ENCODE peak calls at places on chromosomes 12 and 14, in five cellular contexts. X is neural progenitor cell, F is pancreas, G is heart right ventricle, Q is tibial artery. Z is an unnamed sample.

GRCh38 chr12:30631710-30632109 is 64.0 kb downstream of the IPO8 start:
- DNase-seq in X (no peak), F (no peak), G (no peak), Q (no peak), Z (no peak)

GRCh38 chr12:126879820-126880219 is 1387.2 kb upstream of the TMEM132C start:
- DNase-seq in X (no peak), F (no peak), G (no peak), Q (no peak), Z (no peak)

GRCh38 chr14:33307691-33308369 is 369.2 kb downstream of the NPAS3 start:
- DNase-seq in X (peak), F (no peak), G (peak), Q (peak), Z (no peak)

GRCh38 chr12:109264095-109264942 is 44.8 kb downstream of the FOXN4 start:
- DNase-seq in X (peak), F (peak), G (peak), Q (no peak), Z (peak)

GRCh38 chr14:105395538-105395854 is 2.8 kb upstream of the TEX22 start:
- DNase-seq in X (no peak), F (peak), G (no peak), Q (no peak), Z (no peak)

GRCh38 chr14:30179381-30180130 is 251.9 kb upstream of the PRKD1 start:
- DNase-seq in X (no peak), F (no peak), G (no peak), Q (no peak), Z (no peak)

GRCh38 chr12:72207756-72208155 is 64.4 kb upstream of the TRHDE start:
- DNase-seq in X (no peak), F (no peak), G (no peak), Q (no peak), Z (no peak)

GRCh38 chr12:6956332-6956727 is 5.2 kb downstream of the PTPN6 start:
- DNase-seq in X (no peak), F (no peak), G (no peak), Q (no peak), Z (no peak)

GRCh38 chr12:12992418-12993175 is 7.5 kb downstream of the HEBP1 start:
- DNase-seq in X (no peak), F (no peak), G (peak), Q (peak), Z (peak)

GRCh38 chr14:89702151-89702936 is 252.2 kb downstream of the EFCAB11 start:
- DNase-seq in X (no peak), F (no peak), G (peak), Q (no peak), Z (no peak)

GRCh38 chr12:130506844-130507243 is 169.2 kb downstream of the PIWIL1 start:
- DNase-seq in X (no peak), F (no peak), G (no peak), Q (no peak), Z (no peak)

GRCh38 chr12:3083241-3083921 is 6.2 kb downstream of the TSPAN9 start:
- DNase-seq in X (no peak), F (no peak), G (no peak), Q (no peak), Z (no peak)
- H3K4me3 ChIP-seq in X (no peak), F (no peak), G (no peak), Q (no peak), Z (no peak)

GRCh38 chr12:116691205-116691604 is 46.7 kb downstream of the SPRING1 start:
- DNase-seq in X (no peak), F (no peak), G (no peak), Q (no peak), Z (no peak)

GRCh38 chr12:116684891-116685290 is 53.0 kb downstream of the SPRING1 start:
- DNase-seq in X (no peak), F (no peak), G (no peak), Q (no peak), Z (no peak)

GRCh38 chr12:116690016-116690709 is 47.7 kb downstream of the SPRING1 start:
- DNase-seq in X (peak), F (no peak), G (no peak), Q (no peak), Z (no peak)

GRCh38 chr12:116689586-116689985 is 48.3 kb downstream of the SPRING1 start:
- DNase-seq in X (no peak), F (no peak), G (no peak), Q (no peak), Z (no peak)

GRCh38 chr12:116687888-116688287 is 50.0 kb downstream of the SPRING1 start:
- DNase-seq in X (peak), F (no peak), G (peak), Q (peak), Z (no peak)
- TF ChIP-seq CTCF in X (peak), F (peak), G (peak), Q (peak), Z (peak)

GRCh38 chr12:92134638-92135274 is 10.9 kb downstream of the BTG1 start:
- DNase-seq in X (no peak), F (no peak), G (no peak), Q (no peak), Z (no peak)
- H3K4me3 ChIP-seq in X (no peak), F (no peak), G (no peak), Q (peak), Z (no peak)

GRCh38 chr12:110907583-110907982 is 12.8 kb downstream of the MYL2 start:
- DNase-seq in X (no peak), F (no peak), G (no peak), Q (no peak), Z (no peak)

GRCh38 chr12:110908377-110909136 is 11.8 kb downstream of the MYL2 start:
- DNase-seq in X (no peak), F (no peak), G (no peak), Q (no peak), Z (no peak)

GRCh38 chr12:110906985-110907384 is 13.4 kb downstream of the MYL2 start:
- DNase-seq in X (no peak), F (no peak), G (no peak), Q (no peak), Z (no peak)

GRCh38 chr12:110906516-110906915 is 13.9 kb downstream of the MYL2 start:
- DNase-seq in X (no peak), F (no peak), G (no peak), Q (no peak), Z (no peak)

DNA sequence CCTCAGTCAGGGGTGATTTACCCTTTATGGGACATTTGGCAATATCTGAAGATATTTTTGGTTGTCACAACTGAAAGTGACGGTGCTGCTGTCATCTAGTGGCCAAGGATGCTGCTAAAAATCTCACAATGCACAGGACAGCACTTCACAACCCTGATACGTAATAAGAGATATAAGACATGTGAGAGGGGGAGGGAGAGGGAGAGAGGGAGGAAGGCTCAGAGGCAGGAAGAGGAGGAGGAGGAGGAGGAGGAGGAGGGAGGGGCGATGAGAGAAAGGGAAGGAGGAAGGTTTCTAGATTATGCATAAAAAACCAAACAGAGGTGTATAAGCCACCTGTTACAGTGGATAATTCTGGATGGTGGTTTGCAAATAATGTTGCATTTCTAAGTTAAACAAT is 14.3 kb downstream of the MYL2 start:
- DNase-seq in X (no peak), F (no peak), G (no peak), Q (no peak), Z (no peak)
- TF ChIP-seq CTCF in X (no peak), F (no peak), G (no peak), Q (no peak), Z (no peak)

GRCh38 chr12:48004941-48005749 is 869 bp upstream of the COL2A1 start:
- DNase-seq in X (peak), F (peak), G (no peak), Q (no peak), Z (no peak)
- H3K4me3 ChIP-seq in X (peak), F (no peak), G (peak), Q (peak), Z (no peak)

GRCh38 chr14:102046337-102047278 is 40.2 kb downstream of the HSP90AA1 start:
- DNase-seq in X (peak), F (peak), G (peak), Q (peak), Z (peak)
- TF ChIP-seq CTCF in X (peak), F (peak), G (peak), Q (peak), Z (peak)

DNA sequence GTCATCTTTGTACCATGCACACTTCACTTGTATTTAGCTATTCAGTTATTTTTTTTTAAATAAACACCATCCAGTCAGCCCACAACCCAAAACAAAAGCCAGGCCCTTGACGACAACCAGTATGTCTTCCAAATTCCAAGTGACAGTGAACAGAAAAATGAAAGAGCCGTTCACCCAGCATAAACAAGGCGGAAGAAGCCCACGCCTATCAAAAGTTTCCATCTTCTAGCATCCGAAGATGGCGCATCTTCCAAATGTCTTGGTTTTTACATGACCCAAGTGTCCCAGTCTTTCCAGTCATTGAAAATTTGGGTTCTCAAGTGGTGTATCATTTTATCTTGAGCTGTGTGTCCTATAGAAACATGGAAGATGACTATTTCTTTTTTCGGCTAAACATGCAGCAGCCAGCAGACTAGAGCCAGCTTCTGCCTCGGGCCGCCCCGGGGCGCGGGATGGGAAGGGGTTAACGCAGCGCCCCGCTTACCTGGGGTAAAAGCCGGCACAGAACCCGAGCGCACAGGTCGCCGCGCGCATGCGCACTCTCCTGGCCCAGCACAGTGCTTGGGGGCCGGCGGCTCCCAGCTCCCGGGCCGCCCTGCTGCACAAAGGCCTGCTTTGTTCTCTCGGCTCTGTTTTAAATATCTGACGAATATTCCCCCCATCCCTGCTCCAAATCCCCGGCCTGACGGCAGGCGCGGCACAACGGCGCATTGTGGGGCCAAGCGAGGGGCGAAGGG is 164.8 kb downstream of the ZFP36L1 start:
- DNase-seq in X (peak), F (peak), G (no peak), Q (peak), Z (peak)
- H3K4me3 ChIP-seq in X (peak), F (peak), G (peak), Q (no peak), Z (peak)

GRCh38 chr12:110501378-110501721 is 561 bp downstream of the VPS29 start:
- DNase-seq in X (peak), F (no peak), G (no peak), Q (peak), Z (peak)
- TF ChIP-seq CTCF in X (no peak), F (no peak), G (no peak), Q (no peak), Z (no peak)